ENCODE peak calls at places on chromosome 2, in eight cellular contexts. One of them, this sample, is unnamed.

GRCh38 chr2:36967236-36967876 is 1.0 kb upstream of the STRN start:
- DNase-seq in lower lobe of right lung: no peak
- DNase-seq in astrocyte of the spinal cord: no peak
- DNase-seq in epithelial cell of esophagus: no peak
- DNase-seq in BJ: no peak
- DNase-seq in GM23338: no peak
- DNase-seq in coronary artery: no peak
- DNase-seq in brain microvascular endothelial cell: no peak
- DNase-seq in this sample: no peak

GRCh38 chr2:151162185-151162584 is 99.5 kb downstream of the RBM43 start:
- DNase-seq in GM23338: peak
- DNase-seq in brain microvascular endothelial cell: peak
- DNase-seq in coronary artery: no peak
- DNase-seq in epithelial cell of esophagus: peak
- DNase-seq in lower lobe of right lung: no peak
- DNase-seq in astrocyte of the spinal cord: peak
- DNase-seq in BJ: no peak
- DNase-seq in this sample: no peak

GRCh38 chr2:134549104-134549503 is 169.7 kb downstream of the TMEM163 start:
- DNase-seq in epithelial cell of esophagus: peak
- DNase-seq in brain microvascular endothelial cell: no peak
- DNase-seq in astrocyte of the spinal cord: no peak
- DNase-seq in coronary artery: no peak
- DNase-seq in GM23338: no peak
- DNase-seq in lower lobe of right lung: no peak
- DNase-seq in BJ: no peak
- DNase-seq in this sample: no peak

GRCh38 chr2:188884051-188884450 is 90.1 kb upstream of the COL3A1 start:
- DNase-seq in lower lobe of right lung: no peak
- DNase-seq in astrocyte of the spinal cord: peak
- DNase-seq in GM23338: no peak
- DNase-seq in brain microvascular endothelial cell: peak
- DNase-seq in epithelial cell of esophagus: no peak
- DNase-seq in BJ: peak
- DNase-seq in coronary artery: no peak
- DNase-seq in this sample: no peak

GRCh38 chr2:176552456-176553135 is 283.4 kb downstream of the MTX2 start:
- DNase-seq in lower lobe of right lung: no peak
- DNase-seq in GM23338: no peak
- DNase-seq in epithelial cell of esophagus: no peak
- DNase-seq in brain microvascular endothelial cell: peak
- DNase-seq in BJ: peak
- DNase-seq in coronary artery: no peak
- DNase-seq in astrocyte of the spinal cord: peak
- DNase-seq in this sample: no peak

GRCh38 chr2:3805120-3805519 is 101.7 kb downstream of the DCDC2C start:
- DNase-seq in GM23338: peak
- DNase-seq in lower lobe of right lung: no peak
- DNase-seq in astrocyte of the spinal cord: no peak
- DNase-seq in brain microvascular endothelial cell: peak
- DNase-seq in coronary artery: no peak
- DNase-seq in BJ: no peak
- DNase-seq in epithelial cell of esophagus: peak
- DNase-seq in this sample: peak

GRCh38 chr2:178924817-178925216 is 117.6 kb upstream of the TTN start:
- DNase-seq in GM23338: no peak
- DNase-seq in lower lobe of right lung: no peak
- DNase-seq in brain microvascular endothelial cell: no peak
- DNase-seq in epithelial cell of esophagus: peak
- DNase-seq in BJ: no peak
- DNase-seq in astrocyte of the spinal cord: no peak
- DNase-seq in coronary artery: no peak
- DNase-seq in this sample: no peak

GRCh38 chr2:30434708-30435107 is 12.3 kb upstream of the LCLAT1 start:
- DNase-seq in lower lobe of right lung: no peak
- DNase-seq in GM23338: no peak
- DNase-seq in brain microvascular endothelial cell: no peak
- DNase-seq in epithelial cell of esophagus: no peak
- DNase-seq in BJ: no peak
- DNase-seq in coronary artery: no peak
- DNase-seq in astrocyte of the spinal cord: no peak
- DNase-seq in this sample: no peak

GRCh38 chr2:275457-275856 is 10.7 kb downstream of the ACP1 start:
- DNase-seq in epithelial cell of esophagus: no peak
- DNase-seq in GM23338: no peak
- DNase-seq in brain microvascular endothelial cell: no peak
- DNase-seq in astrocyte of the spinal cord: no peak
- DNase-seq in coronary artery: no peak
- DNase-seq in BJ: no peak
- DNase-seq in lower lobe of right lung: no peak
- DNase-seq in this sample: no peak

GRCh38 chr2:33272001-33272400 is 204.4 kb upstream of the RASGRP3 start:
- DNase-seq in BJ: no peak
- DNase-seq in lower lobe of right lung: no peak
- DNase-seq in GM23338: no peak
- DNase-seq in epithelial cell of esophagus: no peak
- DNase-seq in coronary artery: no peak
- DNase-seq in astrocyte of the spinal cord: peak
- DNase-seq in brain microvascular endothelial cell: peak
- DNase-seq in this sample: no peak

GRCh38 chr2:134465706-134466105 is 211.8 kb downstream of the MGAT5 start:
- DNase-seq in brain microvascular endothelial cell: no peak
- DNase-seq in BJ: no peak
- DNase-seq in lower lobe of right lung: no peak
- DNase-seq in GM23338: no peak
- DNase-seq in astrocyte of the spinal cord: no peak
- DNase-seq in coronary artery: peak
- DNase-seq in epithelial cell of esophagus: no peak
- DNase-seq in this sample: no peak

GRCh38 chr2:88575630-88576029 is 51.6 kb downstream of the EIF2AK3 start:
- DNase-seq in brain microvascular endothelial cell: no peak
- DNase-seq in GM23338: no peak
- DNase-seq in lower lobe of right lung: no peak
- DNase-seq in epithelial cell of esophagus: no peak
- DNase-seq in coronary artery: no peak
- DNase-seq in BJ: no peak
- DNase-seq in astrocyte of the spinal cord: no peak
- DNase-seq in this sample: no peak
- H3K4me3 ChIP-seq in brain microvascular endothelial cell: no peak
- H3K4me3 ChIP-seq in GM23338: no peak
- H3K4me3 ChIP-seq in lower lobe of right lung: no peak
- H3K4me3 ChIP-seq in epithelial cell of esophagus: no peak
- H3K4me3 ChIP-seq in coronary artery: no peak
- H3K4me3 ChIP-seq in BJ: no peak
- H3K4me3 ChIP-seq in astrocyte of the spinal cord: no peak
- H3K4me3 ChIP-seq in this sample: no peak

DNA sequence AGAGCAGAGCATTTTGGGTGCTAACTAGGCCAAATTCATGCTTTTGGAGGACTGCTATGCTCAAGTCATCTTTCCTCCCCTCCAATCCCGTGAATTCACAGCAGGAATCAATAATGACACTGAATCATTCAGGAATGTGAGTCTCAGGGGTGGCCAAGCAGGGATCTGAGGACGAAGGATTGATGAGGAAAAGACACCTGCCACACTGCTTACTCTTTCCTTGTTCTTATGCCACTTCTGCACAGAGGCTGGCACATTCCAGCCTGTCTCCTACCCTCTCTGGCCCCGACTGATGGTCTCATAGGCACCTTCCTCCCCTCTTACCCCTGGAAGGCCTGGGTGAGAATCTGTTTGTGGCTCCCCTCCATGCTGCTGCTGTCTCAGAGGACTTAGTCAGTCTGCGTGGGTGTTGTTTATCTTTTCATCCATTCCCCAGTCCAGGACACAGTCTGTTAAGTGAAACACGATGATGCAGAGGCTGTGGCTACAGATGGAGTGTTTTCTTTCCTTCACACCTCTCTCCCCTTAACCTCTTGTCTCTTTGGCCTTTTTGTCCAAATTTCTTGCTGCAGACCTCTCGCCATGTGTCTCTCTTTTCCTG is 87.1 kb downstream of the RDH14 start:
- DNase-seq in epithelial cell of esophagus: peak
- DNase-seq in coronary artery: no peak
- DNase-seq in astrocyte of the spinal cord: peak
- DNase-seq in BJ: peak
- DNase-seq in lower lobe of right lung: no peak
- DNase-seq in GM23338: no peak
- DNase-seq in brain microvascular endothelial cell: peak
- DNase-seq in this sample: no peak
- TF ChIP-seq CTCF in epithelial cell of esophagus: no peak
- TF ChIP-seq CTCF in coronary artery: no peak
- TF ChIP-seq CTCF in astrocyte of the spinal cord: no peak
- TF ChIP-seq CTCF in BJ: no peak
- TF ChIP-seq CTCF in lower lobe of right lung: no peak
- TF ChIP-seq CTCF in GM23338: no peak
- TF ChIP-seq CTCF in brain microvascular endothelial cell: no peak
- TF ChIP-seq CTCF in this sample: no peak

GRCh38 chr2:9232886-9233285 is 26.3 kb downstream of the ASAP2 start:
- DNase-seq in lower lobe of right lung: no peak
- DNase-seq in coronary artery: no peak
- DNase-seq in astrocyte of the spinal cord: peak
- DNase-seq in epithelial cell of esophagus: no peak
- DNase-seq in brain microvascular endothelial cell: no peak
- DNase-seq in GM23338: no peak
- DNase-seq in BJ: no peak
- DNase-seq in this sample: no peak

GRCh38 chr2:9234680-9235387 is 28.2 kb downstream of the ASAP2 start:
- DNase-seq in astrocyte of the spinal cord: peak
- DNase-seq in coronary artery: no peak
- DNase-seq in epithelial cell of esophagus: peak
- DNase-seq in lower lobe of right lung: no peak
- DNase-seq in BJ: peak
- DNase-seq in GM23338: no peak
- DNase-seq in brain microvascular endothelial cell: peak
- DNase-seq in this sample: no peak

GRCh38 chr2:9237831-9238230 is 31.2 kb downstream of the ASAP2 start:
- DNase-seq in astrocyte of the spinal cord: no peak
- DNase-seq in coronary artery: no peak
- DNase-seq in epithelial cell of esophagus: no peak
- DNase-seq in BJ: no peak
- DNase-seq in GM23338: no peak
- DNase-seq in brain microvascular endothelial cell: no peak
- DNase-seq in lower lobe of right lung: no peak
- DNase-seq in this sample: no peak

GRCh38 chr2:9236867-9237266 is 30.3 kb downstream of the ASAP2 start:
- DNase-seq in brain microvascular endothelial cell: no peak
- DNase-seq in epithelial cell of esophagus: no peak
- DNase-seq in coronary artery: no peak
- DNase-seq in BJ: no peak
- DNase-seq in lower lobe of right lung: no peak
- DNase-seq in astrocyte of the spinal cord: no peak
- DNase-seq in GM23338: no peak
- DNase-seq in this sample: no peak

DNA sequence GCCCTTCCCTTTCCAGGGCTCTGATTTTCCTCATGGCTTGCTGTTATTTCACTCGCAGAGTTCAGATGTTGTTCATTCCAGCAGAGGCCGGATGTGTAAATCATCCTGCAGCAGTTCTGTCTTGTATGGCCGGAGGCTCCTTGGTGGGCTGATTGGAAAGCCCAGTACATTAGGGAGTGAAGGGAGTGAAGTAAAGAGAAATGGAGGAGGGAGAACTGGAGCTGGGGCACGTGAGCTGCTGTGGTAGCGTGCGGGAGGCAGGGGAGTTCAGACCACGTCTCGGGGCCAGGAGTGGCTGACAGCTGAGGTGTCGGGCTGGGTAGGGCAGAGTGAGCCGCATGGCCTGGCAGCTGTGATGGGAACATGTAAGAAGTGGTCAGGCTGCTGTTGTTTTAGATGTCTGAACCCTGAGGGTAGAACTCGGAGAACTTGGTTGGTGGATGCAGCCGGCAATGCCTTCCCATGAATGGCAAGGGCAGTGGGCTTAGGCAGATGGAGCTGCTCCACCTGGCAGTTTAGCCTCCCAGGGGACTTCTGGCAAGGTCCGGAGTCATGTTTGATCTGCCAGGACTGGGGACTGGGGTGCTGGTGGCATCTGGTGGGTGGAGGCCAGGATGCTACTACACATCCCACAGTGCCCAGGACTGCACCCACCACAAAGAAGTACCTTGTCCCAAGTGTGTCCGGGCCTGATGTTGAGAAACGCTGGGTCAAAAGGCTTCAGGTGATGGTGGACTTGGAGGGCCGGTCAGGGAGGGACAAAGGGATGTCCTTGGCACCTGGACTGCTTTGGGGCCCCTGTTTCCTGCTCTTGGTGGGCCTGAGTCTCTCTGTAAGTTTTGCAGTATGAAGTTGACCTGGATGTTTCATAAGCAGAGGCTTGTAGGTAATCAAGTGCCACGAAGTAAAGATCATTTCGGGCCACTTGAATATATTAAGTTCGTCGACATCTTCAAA is 29.1 kb downstream of the ASAP2 start:
- DNase-seq in coronary artery: no peak
- DNase-seq in astrocyte of the spinal cord: peak
- DNase-seq in lower lobe of right lung: no peak
- DNase-seq in epithelial cell of esophagus: peak
- DNase-seq in BJ: peak
- DNase-seq in GM23338: no peak
- DNase-seq in brain microvascular endothelial cell: no peak
- DNase-seq in this sample: no peak
- H3K4me3 ChIP-seq in coronary artery: peak
- H3K4me3 ChIP-seq in astrocyte of the spinal cord: no peak
- H3K4me3 ChIP-seq in lower lobe of right lung: no peak
- H3K4me3 ChIP-seq in epithelial cell of esophagus: no peak
- H3K4me3 ChIP-seq in BJ: no peak
- H3K4me3 ChIP-seq in GM23338: no peak
- H3K4me3 ChIP-seq in brain microvascular endothelial cell: no peak
- H3K4me3 ChIP-seq in this sample: no peak

DNA sequence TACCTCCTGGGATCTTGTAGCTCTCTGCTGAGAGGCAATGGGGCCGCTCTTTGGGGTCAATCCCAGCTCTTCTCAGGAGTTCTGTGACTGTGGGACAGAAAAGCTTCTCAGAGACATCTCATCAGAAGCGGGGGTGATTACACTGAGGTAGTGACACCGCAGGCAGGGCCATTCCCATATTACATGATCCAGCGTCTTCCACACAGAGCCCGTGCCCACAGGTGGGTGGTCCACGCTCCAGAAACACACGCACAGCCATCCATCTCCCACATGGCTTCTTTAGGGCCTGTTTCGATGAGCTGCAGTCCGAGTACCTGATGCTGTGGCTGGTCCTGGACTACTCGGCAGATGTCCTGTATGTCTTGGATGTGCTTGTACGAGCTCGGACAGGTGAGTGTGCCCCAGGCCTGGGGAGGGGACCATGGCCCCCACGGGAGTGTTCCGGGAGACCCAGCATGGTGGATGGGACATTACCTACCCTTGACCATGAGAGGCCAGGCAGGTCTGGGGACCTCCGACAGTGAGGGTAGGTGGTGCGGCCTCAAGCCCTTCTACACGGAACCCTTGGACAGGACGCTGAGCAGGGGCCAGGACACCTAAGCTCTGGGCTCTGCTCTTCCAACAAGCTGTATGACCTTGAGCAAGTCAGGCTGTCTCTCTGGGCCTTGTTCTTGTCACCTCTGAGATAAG is 45.5 kb downstream of the CNGA3 start:
- DNase-seq in lower lobe of right lung: no peak
- DNase-seq in coronary artery: no peak
- DNase-seq in epithelial cell of esophagus: no peak
- DNase-seq in astrocyte of the spinal cord: no peak
- DNase-seq in brain microvascular endothelial cell: no peak
- DNase-seq in GM23338: no peak
- DNase-seq in BJ: no peak
- DNase-seq in this sample: no peak
- TF ChIP-seq CTCF in lower lobe of right lung: no peak
- TF ChIP-seq CTCF in coronary artery: no peak
- TF ChIP-seq CTCF in epithelial cell of esophagus: no peak
- TF ChIP-seq CTCF in astrocyte of the spinal cord: no peak
- TF ChIP-seq CTCF in brain microvascular endothelial cell: no peak
- TF ChIP-seq CTCF in GM23338: no peak
- TF ChIP-seq CTCF in BJ: no peak
- TF ChIP-seq CTCF in this sample: no peak